ENCODE peak calls at places on chromosome 7, in six cellular contexts. One of them, this sample, is unnamed.

GRCh38 chr7:39312254-39312989 is 253.8 kb upstream of the YAE1 start:
- DNase-seq in upper lobe of right lung: no peak
- DNase-seq in GM03348: no peak
- DNase-seq in right lobe of liver: no peak
- DNase-seq in ELF-1: no peak
- DNase-seq in fibroblast of lung: no peak
- DNase-seq in this sample: no peak

GRCh38 chr7:34087892-34088891 is 182.9 kb downstream of the BMPER start:
- DNase-seq in upper lobe of right lung: no peak
- DNase-seq in GM03348: peak
- DNase-seq in right lobe of liver: no peak
- DNase-seq in ELF-1: peak
- DNase-seq in fibroblast of lung: no peak
- DNase-seq in this sample: no peak

GRCh38 chr7:37927739-37928444 is 7.5 kb downstream of the EPDR1 start:
- DNase-seq in upper lobe of right lung: no peak
- DNase-seq in GM03348: no peak
- DNase-seq in right lobe of liver: no peak
- DNase-seq in ELF-1: no peak
- DNase-seq in fibroblast of lung: peak
- DNase-seq in this sample: no peak

GRCh38 chr7:46450871-46451270 is 529.8 kb upstream of the IGFBP3 start:
- DNase-seq in upper lobe of right lung: no peak
- DNase-seq in GM03348: peak
- DNase-seq in right lobe of liver: no peak
- DNase-seq in ELF-1: no peak
- DNase-seq in fibroblast of lung: peak
- DNase-seq in this sample: no peak

GRCh38 chr7:148264933-148265557 is 325.5 kb upstream of the C7orf33 start:
- DNase-seq in upper lobe of right lung: no peak
- DNase-seq in GM03348: peak
- DNase-seq in right lobe of liver: no peak
- DNase-seq in ELF-1: peak
- DNase-seq in fibroblast of lung: peak
- DNase-seq in this sample: no peak

GRCh38 chr7:130148561-130148960 is 56.6 kb downstream of the TMEM209 start:
- DNase-seq in upper lobe of right lung: no peak
- DNase-seq in GM03348: peak
- DNase-seq in right lobe of liver: no peak
- DNase-seq in ELF-1: no peak
- DNase-seq in fibroblast of lung: peak
- DNase-seq in this sample: no peak

GRCh38 chr7:158858592-158859503 is 2.5 kb downstream of the DYNC2I1 start:
- DNase-seq in upper lobe of right lung: no peak
- DNase-seq in GM03348: no peak
- DNase-seq in right lobe of liver: no peak
- DNase-seq in ELF-1: peak
- DNase-seq in fibroblast of lung: no peak
- DNase-seq in this sample: no peak

GRCh38 chr7:148973256-148973655 is 55.0 kb downstream of the PDIA4 start:
- DNase-seq in upper lobe of right lung: no peak
- DNase-seq in GM03348: no peak
- DNase-seq in right lobe of liver: no peak
- DNase-seq in ELF-1: no peak
- DNase-seq in fibroblast of lung: no peak
- DNase-seq in this sample: peak

GRCh38 chr7:127390186-127390816 is 2.2 kb downstream of the ZNF800 start:
- DNase-seq in upper lobe of right lung: no peak
- DNase-seq in GM03348: no peak
- DNase-seq in right lobe of liver: no peak
- DNase-seq in ELF-1: no peak
- DNase-seq in fibroblast of lung: no peak
- DNase-seq in this sample: no peak

GRCh38 chr7:129359176-129359575 is 75.1 kb upstream of the STRIP2 start:
- DNase-seq in upper lobe of right lung: no peak
- DNase-seq in GM03348: no peak
- DNase-seq in right lobe of liver: no peak
- DNase-seq in ELF-1: no peak
- DNase-seq in fibroblast of lung: no peak
- DNase-seq in this sample: no peak

GRCh38 chr7:133582766-133583523 is 330.1 kb downstream of the EXOC4 start:
- DNase-seq in upper lobe of right lung: no peak
- DNase-seq in GM03348: peak
- DNase-seq in right lobe of liver: no peak
- DNase-seq in ELF-1: no peak
- DNase-seq in fibroblast of lung: peak
- DNase-seq in this sample: no peak

This sample was measured in chondrocyte.